ENCODE peak calls at places on chromosomes 12 and 14, in four cellular contexts. R is K562, N is PC-9, B is mesenchymal stem cell. W is an unnamed sample.

GRCh38 chr12:52155048-52155868 is 36.6 kb downstream of the KRT80 start:
- DNase-seq in B (peak), R (no peak), N (no peak), W (peak)

GRCh38 chr12:4202918-4203317 is 70.6 kb upstream of the CCND2 start:
- DNase-seq in B (no peak), R (no peak), N (no peak), W (no peak)

GRCh38 chr12:120640840-120641833 is 711 bp downstream of the CABP1 start:
- DNase-seq in N (peak), B (peak), R (peak), W (peak)

GRCh38 chr14:85223667-85224066 is 306.3 kb upstream of the FLRT2 start:
- DNase-seq in R (no peak), N (no peak), B (no peak), W (no peak)

GRCh38 chr12:85468356-85469157 is 188.5 kb downstream of the ALX1 start:
- DNase-seq in B (peak), N (peak), R (peak), W (peak)

GRCh38 chr14:55446127-55446736 is 5.8 kb upstream of the TBPL2 start:
- DNase-seq in N (no peak), B (peak), R (peak), W (peak)

GRCh38 chr14:51963164-51963733 is 26.1 kb upstream of the RTRAF start:
- DNase-seq in N (no peak), B (peak), R (no peak), W (no peak)

GRCh38 chr12:121232163-121232562 is 22.2 kb downstream of the P2RX4 start:
- DNase-seq in B (no peak), N (no peak), R (no peak), W (no peak)

GRCh38 chr14:77965919-77966435 is 166.1 kb downstream of the ADCK1 start:
- DNase-seq in B (peak), R (peak), N (no peak), W (peak)

GRCh38 chr12:7638064-7638763 is 27.5 kb downstream of the APOBEC1 start:
- DNase-seq in N (no peak), B (no peak), R (no peak), W (no peak)

GRCh38 chr14:68520637-68521556 is 272.0 kb downstream of the ZFP36L1 start:
- DNase-seq in N (peak), R (no peak), B (no peak), W (no peak)

GRCh38 chr14:22513066-22513812 is 75.8 kb downstream of the DAD1 start:
- DNase-seq in B (no peak), R (no peak), N (no peak), W (no peak)

GRCh38 chr12:25119020-25119419 is 75.9 kb downstream of the DNAI7 start:
- DNase-seq in R (no peak), B (no peak), N (no peak), W (no peak)

GRCh38 chr12:12673296-12673695 is 22.7 kb downstream of the GPR19 start:
- DNase-seq in R (no peak), B (no peak), N (no peak), W (no peak)

GRCh38 chr14:35114036-35114435 is 7.8 kb downstream of the PPP2R3C start:
- DNase-seq in B (peak), R (no peak), N (no peak), W (peak)

GRCh38 chr12:86275356-86275755 is 19.2 kb upstream of the MGAT4C start:
- DNase-seq in R (no peak), B (no peak), N (no peak), W (no peak)

GRCh38 chr14:70180718-70181117 is 8.0 kb downstream of the SLC8A3 start:
- DNase-seq in N (no peak), B (no peak), R (no peak), W (no peak)

GRCh38 chr14:61549425-61549824 is 145.9 kb upstream of the HIF1A start:
- DNase-seq in R (no peak), B (peak), N (no peak), W (peak)

GRCh38 chr14:97277711-97278110 is 480.5 kb downstream of the VRK1 start:
- DNase-seq in R (no peak), N (no peak), B (no peak), W (no peak)

GRCh38 chr12:111546758-111547383 is 52.2 kb downstream of the ATXN2 start:
- DNase-seq in N (no peak), R (no peak), B (no peak), W (peak)

GRCh38 chr12:57240926-57241555 is 9.9 kb downstream of the STAC3 start:
- DNase-seq in B (peak), N (no peak), R (no peak), W (peak)

GRCh38 chr12:121578230-121579189 is 2.3 kb downstream of the KDM2B start:
- DNase-seq in R (no peak), B (peak), N (no peak), W (peak)

GRCh38 chr12:91931110-91931509 is 214.5 kb downstream of the BTG1 start:
- DNase-seq in R (no peak), N (no peak), B (no peak), W (peak)

GRCh38 chr14:93480867-93481266 is 50.1 kb downstream of the UNC79 start:
- DNase-seq in R (no peak), B (no peak), N (no peak), W (no peak)

GRCh38 chr14:24513009-24513408 is 4.9 kb upstream of the CMA1 start:
- DNase-seq in N (no peak), B (peak), R (peak), W (peak)

GRCh38 chr14:93375673-93376156 is 28.7 kb downstream of the COX8C start:
- DNase-seq in R (no peak), N (no peak), B (no peak), W (no peak)

GRCh38 chr14:53539489-53540126 is 386.5 kb upstream of the DDHD1 start:
- DNase-seq in R (peak), B (peak), N (peak), W (peak)

GRCh38 chr12:127272864-127273263 is 994.1 kb upstream of the TMEM132C start:
- DNase-seq in N (no peak), R (no peak), B (no peak), W (peak)

GRCh38 chr12:69570545-69571399 is 14.5 kb upstream of the CCT2 start:
- DNase-seq in B (peak), R (peak), N (peak), W (peak)

GRCh38 chr14:75010472-75010871 is 7.8 kb downstream of the EIF2B2 start:
- DNase-seq in B (no peak), R (no peak), N (no peak), W (peak)

GRCh38 chr12:4202482-4202881 is 71.1 kb upstream of the CCND2 start:
- DNase-seq in R (no peak), N (no peak), B (no peak), W (no peak)

GRCh38 chr12:51865757-51866270 is 17.3 kb upstream of the FIGNL2 start:
- DNase-seq in B (no peak), R (no peak), N (no peak), W (no peak)

GRCh38 chr12:123062682-123063426 is 82.4 kb downstream of the ARL6IP4 start:
- DNase-seq in N (peak), B (peak), R (peak), W (peak)

GRCh38 chr12:81874166-81874565 is 115.0 kb upstream of the PPFIA2 start:
- DNase-seq in R (no peak), B (no peak), N (no peak), W (no peak)

GRCh38 chr12:15256760-15257159 is 35.5 kb upstream of the RERG start:
- DNase-seq in N (no peak), R (no peak), B (no peak), W (peak)

GRCh38 chr12:663293-663871 is at the start of gene NINJ2:
- DNase-seq in R (no peak), B (no peak), N (no peak), W (peak)
- H2AFZ ChIP-seq in R (peak), B (no peak), N (no peak), W (peak)

GRCh38 chr12:5335059-5335458 is 96.8 kb upstream of the NTF3 start:
- DNase-seq in B (no peak), N (no peak), R (peak), W (peak)
- H2AFZ ChIP-seq in B (no peak), N (no peak), R (no peak), W (no peak)

GRCh38 chr12:47080725-47081502 is 1.2 kb upstream of the AMIGO2 start:
- DNase-seq in N (peak), B (peak), R (peak), W (peak)

GRCh38 chr12:47084172-47084571 is 4.4 kb upstream of the AMIGO2 start:
- DNase-seq in N (no peak), R (no peak), B (no peak), W (no peak)

GRCh38 chr12:47082283-47082962 is 2.7 kb upstream of the AMIGO2 start:
- DNase-seq in B (peak), N (no peak), R (no peak), W (no peak)

GRCh38 chr12:47085815-47086252 is 6.1 kb upstream of the AMIGO2 start:
- DNase-seq in N (no peak), B (peak), R (peak), W (peak)

DNA sequence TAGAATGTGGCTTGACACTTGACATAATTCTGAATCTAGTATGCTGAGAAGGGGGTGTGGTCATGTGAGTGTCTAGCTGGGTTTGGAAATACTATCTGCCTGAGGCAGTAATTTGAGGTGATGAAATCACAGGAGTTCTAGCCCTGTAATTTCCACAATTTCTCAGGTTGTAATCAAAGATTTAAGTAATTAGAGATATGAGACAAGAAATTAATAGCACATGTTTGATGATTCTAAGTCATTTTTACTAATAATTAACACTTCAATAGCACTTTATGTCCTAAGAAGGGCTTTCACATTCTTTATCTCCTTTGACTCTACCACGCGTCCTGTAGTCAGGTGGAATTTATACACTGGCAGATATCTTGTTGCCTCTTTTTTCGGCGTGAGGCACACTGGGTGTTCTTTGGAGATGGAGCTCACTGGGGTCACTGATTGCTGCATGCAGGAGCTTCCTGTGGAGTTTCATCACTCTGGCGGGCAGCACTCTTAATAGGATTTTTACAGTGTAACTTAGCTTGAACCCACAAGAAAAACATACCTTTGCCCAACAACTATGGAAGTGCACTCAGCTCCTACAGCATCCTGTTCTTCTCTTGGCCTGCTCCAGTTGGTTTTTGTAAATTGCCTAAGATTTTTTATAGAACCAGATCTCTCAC is 3.3 kb upstream of the AMIGO2 start:
- DNase-seq in N (peak), R (peak), B (peak), W (peak)
- H2AFZ ChIP-seq in N (peak), R (no peak), B (no peak), W (no peak)

GRCh38 chr12:54299515-54300266 is 1.1 kb downstream of the NFE2 start:
- DNase-seq in R (no peak), N (no peak), B (no peak), W (peak)
- H2AFZ ChIP-seq in R (no peak), N (no peak), B (no peak), W (no peak)

W was measured in GM23248.